ENCODE peak calls at places on chromosomes 3 and 15, in nine cellular contexts. One of them, this sample, is unnamed.

GRCh38 chr3:195905970-195906864 is 2.1 kb downstream of the TNK2 start:
- DNase-seq in GM04504: no peak
- DNase-seq in mammary epithelial cell: peak
- DNase-seq in substantia nigra: no peak
- DNase-seq in stimulated activated CD8-positive, alpha-beta memory T cell treated with anti-CD3 and anti-CD28 coated beads, Interleukin-15, amount 100 ng/mL, for 4 hours: no peak
- DNase-seq in NCI-H2081: peak
- DNase-seq in iPS-NIHi11: no peak
- DNase-seq in A172: peak
- DNase-seq in AG09319: no peak
- DNase-seq in this sample: no peak

GRCh38 chr15:26051771-26052685 is 188.9 kb upstream of the ATP10A start:
- DNase-seq in AG09319: no peak
- DNase-seq in mammary epithelial cell: no peak
- DNase-seq in GM04504: peak
- DNase-seq in stimulated activated CD8-positive, alpha-beta memory T cell treated with anti-CD3 and anti-CD28 coated beads, Interleukin-15, amount 100 ng/mL, for 4 hours: no peak
- DNase-seq in iPS-NIHi11: no peak
- DNase-seq in A172: no peak
- DNase-seq in NCI-H2081: no peak
- DNase-seq in substantia nigra: no peak
- DNase-seq in this sample: peak

GRCh38 chr3:194522579-194523046 is 35.8 kb upstream of the ATP13A3 start:
- DNase-seq in mammary epithelial cell: peak
- DNase-seq in stimulated activated CD8-positive, alpha-beta memory T cell treated with anti-CD3 and anti-CD28 coated beads, Interleukin-15, amount 100 ng/mL, for 4 hours: no peak
- DNase-seq in substantia nigra: no peak
- DNase-seq in NCI-H2081: no peak
- DNase-seq in AG09319: no peak
- DNase-seq in GM04504: no peak
- DNase-seq in iPS-NIHi11: no peak
- DNase-seq in A172: peak
- DNase-seq in this sample: no peak

GRCh38 chr15:55250951-55251350 is 38.7 kb downstream of the RAB27A start:
- DNase-seq in A172: no peak
- DNase-seq in stimulated activated CD8-positive, alpha-beta memory T cell treated with anti-CD3 and anti-CD28 coated beads, Interleukin-15, amount 100 ng/mL, for 4 hours: no peak
- DNase-seq in NCI-H2081: no peak
- DNase-seq in AG09319: no peak
- DNase-seq in iPS-NIHi11: no peak
- DNase-seq in mammary epithelial cell: no peak
- DNase-seq in substantia nigra: no peak
- DNase-seq in GM04504: no peak
- DNase-seq in this sample: no peak

GRCh38 chr15:71325461-71325860 is 210.2 kb downstream of the THSD4 start:
- DNase-seq in NCI-H2081: no peak
- DNase-seq in stimulated activated CD8-positive, alpha-beta memory T cell treated with anti-CD3 and anti-CD28 coated beads, Interleukin-15, amount 100 ng/mL, for 4 hours: no peak
- DNase-seq in A172: peak
- DNase-seq in GM04504: no peak
- DNase-seq in substantia nigra: no peak
- DNase-seq in mammary epithelial cell: peak
- DNase-seq in AG09319: no peak
- DNase-seq in iPS-NIHi11: no peak
- DNase-seq in this sample: no peak

GRCh38 chr3:134666052-134666451 is 15.2 kb upstream of the KY start:
- DNase-seq in stimulated activated CD8-positive, alpha-beta memory T cell treated with anti-CD3 and anti-CD28 coated beads, Interleukin-15, amount 100 ng/mL, for 4 hours: no peak
- DNase-seq in NCI-H2081: no peak
- DNase-seq in substantia nigra: no peak
- DNase-seq in GM04504: no peak
- DNase-seq in mammary epithelial cell: no peak
- DNase-seq in iPS-NIHi11: no peak
- DNase-seq in AG09319: no peak
- DNase-seq in A172: no peak
- DNase-seq in this sample: no peak

GRCh38 chr15:45884755-45885445 is 250.1 kb downstream of the SQOR start:
- DNase-seq in mammary epithelial cell: no peak
- DNase-seq in GM04504: no peak
- DNase-seq in substantia nigra: no peak
- DNase-seq in iPS-NIHi11: no peak
- DNase-seq in A172: no peak
- DNase-seq in NCI-H2081: peak
- DNase-seq in stimulated activated CD8-positive, alpha-beta memory T cell treated with anti-CD3 and anti-CD28 coated beads, Interleukin-15, amount 100 ng/mL, for 4 hours: no peak
- DNase-seq in AG09319: no peak
- DNase-seq in this sample: no peak

GRCh38 chr3:59482684-59483083 is 432.9 kb upstream of the CFAP20DC start:
- DNase-seq in NCI-H2081: no peak
- DNase-seq in AG09319: no peak
- DNase-seq in GM04504: no peak
- DNase-seq in iPS-NIHi11: no peak
- DNase-seq in substantia nigra: no peak
- DNase-seq in A172: no peak
- DNase-seq in mammary epithelial cell: peak
- DNase-seq in stimulated activated CD8-positive, alpha-beta memory T cell treated with anti-CD3 and anti-CD28 coated beads, Interleukin-15, amount 100 ng/mL, for 4 hours: no peak
- DNase-seq in this sample: no peak

GRCh38 chr3:136473716-136474326 is 223.7 kb downstream of the PCCB start:
- DNase-seq in NCI-H2081: no peak
- DNase-seq in A172: no peak
- DNase-seq in AG09319: peak
- DNase-seq in substantia nigra: no peak
- DNase-seq in GM04504: no peak
- DNase-seq in mammary epithelial cell: no peak
- DNase-seq in stimulated activated CD8-positive, alpha-beta memory T cell treated with anti-CD3 and anti-CD28 coated beads, Interleukin-15, amount 100 ng/mL, for 4 hours: no peak
- DNase-seq in iPS-NIHi11: no peak
- DNase-seq in this sample: no peak

GRCh38 chr3:94291686-94292085 is 228.8 kb downstream of the NSUN3 start:
- DNase-seq in substantia nigra: no peak
- DNase-seq in stimulated activated CD8-positive, alpha-beta memory T cell treated with anti-CD3 and anti-CD28 coated beads, Interleukin-15, amount 100 ng/mL, for 4 hours: no peak
- DNase-seq in mammary epithelial cell: no peak
- DNase-seq in A172: no peak
- DNase-seq in AG09319: no peak
- DNase-seq in NCI-H2081: no peak
- DNase-seq in GM04504: no peak
- DNase-seq in iPS-NIHi11: no peak
- DNase-seq in this sample: no peak

GRCh38 chr3:149224736-149225594 is 3.3 kb upstream of the CP start:
- DNase-seq in A172: peak
- DNase-seq in stimulated activated CD8-positive, alpha-beta memory T cell treated with anti-CD3 and anti-CD28 coated beads, Interleukin-15, amount 100 ng/mL, for 4 hours: no peak
- DNase-seq in AG09319: peak
- DNase-seq in GM04504: peak
- DNase-seq in mammary epithelial cell: peak
- DNase-seq in NCI-H2081: no peak
- DNase-seq in substantia nigra: no peak
- DNase-seq in iPS-NIHi11: no peak
- DNase-seq in this sample: no peak

GRCh38 chr15:82810061-82810862 is 834 bp downstream of the WHAMM start:
- DNase-seq in AG09319: peak
- DNase-seq in substantia nigra: no peak
- DNase-seq in mammary epithelial cell: peak
- DNase-seq in stimulated activated CD8-positive, alpha-beta memory T cell treated with anti-CD3 and anti-CD28 coated beads, Interleukin-15, amount 100 ng/mL, for 4 hours: no peak
- DNase-seq in NCI-H2081: peak
- DNase-seq in GM04504: no peak
- DNase-seq in A172: peak
- DNase-seq in iPS-NIHi11: peak
- DNase-seq in this sample: peak

GRCh38 chr3:79018671-79019136 is 749.1 kb downstream of the ROBO1 start:
- DNase-seq in stimulated activated CD8-positive, alpha-beta memory T cell treated with anti-CD3 and anti-CD28 coated beads, Interleukin-15, amount 100 ng/mL, for 4 hours: no peak
- DNase-seq in AG09319: no peak
- DNase-seq in A172: peak
- DNase-seq in iPS-NIHi11: peak
- DNase-seq in GM04504: peak
- DNase-seq in substantia nigra: peak
- DNase-seq in mammary epithelial cell: peak
- DNase-seq in NCI-H2081: no peak
- DNase-seq in this sample: peak

GRCh38 chr3:75938921-75939320 is 153.6 kb upstream of the ZNF717 start:
- DNase-seq in stimulated activated CD8-positive, alpha-beta memory T cell treated with anti-CD3 and anti-CD28 coated beads, Interleukin-15, amount 100 ng/mL, for 4 hours: no peak
- DNase-seq in GM04504: no peak
- DNase-seq in AG09319: no peak
- DNase-seq in iPS-NIHi11: no peak
- DNase-seq in NCI-H2081: no peak
- DNase-seq in A172: no peak
- DNase-seq in mammary epithelial cell: no peak
- DNase-seq in substantia nigra: no peak
- DNase-seq in this sample: no peak

GRCh38 chr3:73608805-73609641 is 15.7 kb downstream of the PDZRN3 start:
- DNase-seq in NCI-H2081: no peak
- DNase-seq in iPS-NIHi11: no peak
- DNase-seq in stimulated activated CD8-positive, alpha-beta memory T cell treated with anti-CD3 and anti-CD28 coated beads, Interleukin-15, amount 100 ng/mL, for 4 hours: no peak
- DNase-seq in substantia nigra: no peak
- DNase-seq in A172: no peak
- DNase-seq in AG09319: no peak
- DNase-seq in mammary epithelial cell: peak
- DNase-seq in GM04504: no peak
- DNase-seq in this sample: no peak

GRCh38 chr15:73985101-73985873 is 6.8 kb downstream of the STOML1 start:
- DNase-seq in A172: peak
- DNase-seq in stimulated activated CD8-positive, alpha-beta memory T cell treated with anti-CD3 and anti-CD28 coated beads, Interleukin-15, amount 100 ng/mL, for 4 hours: no peak
- DNase-seq in NCI-H2081: no peak
- DNase-seq in mammary epithelial cell: peak
- DNase-seq in iPS-NIHi11: no peak
- DNase-seq in GM04504: no peak
- DNase-seq in substantia nigra: no peak
- DNase-seq in AG09319: no peak
- DNase-seq in this sample: peak

GRCh38 chr3:38628835-38629234 is 20.7 kb downstream of the SCN5A start:
- DNase-seq in NCI-H2081: no peak
- DNase-seq in iPS-NIHi11: no peak
- DNase-seq in GM04504: no peak
- DNase-seq in A172: no peak
- DNase-seq in stimulated activated CD8-positive, alpha-beta memory T cell treated with anti-CD3 and anti-CD28 coated beads, Interleukin-15, amount 100 ng/mL, for 4 hours: no peak
- DNase-seq in mammary epithelial cell: no peak
- DNase-seq in substantia nigra: no peak
- DNase-seq in AG09319: no peak
- DNase-seq in this sample: no peak

GRCh38 chr3:76700323-76700722 is 339.6 kb upstream of the ROBO2 start:
- DNase-seq in GM04504: no peak
- DNase-seq in AG09319: no peak
- DNase-seq in mammary epithelial cell: no peak
- DNase-seq in A172: no peak
- DNase-seq in NCI-H2081: no peak
- DNase-seq in stimulated activated CD8-positive, alpha-beta memory T cell treated with anti-CD3 and anti-CD28 coated beads, Interleukin-15, amount 100 ng/mL, for 4 hours: no peak
- DNase-seq in substantia nigra: no peak
- DNase-seq in iPS-NIHi11: no peak
- DNase-seq in this sample: no peak

GRCh38 chr3:59790241-59790640 is 740.4 kb upstream of the CFAP20DC start:
- DNase-seq in A172: no peak
- DNase-seq in substantia nigra: no peak
- DNase-seq in iPS-NIHi11: no peak
- DNase-seq in GM04504: no peak
- DNase-seq in stimulated activated CD8-positive, alpha-beta memory T cell treated with anti-CD3 and anti-CD28 coated beads, Interleukin-15, amount 100 ng/mL, for 4 hours: no peak
- DNase-seq in AG09319: no peak
- DNase-seq in NCI-H2081: no peak
- DNase-seq in mammary epithelial cell: no peak
- DNase-seq in this sample: no peak

GRCh38 chr3:106176734-106177133 is 307.9 kb upstream of the CBLB start:
- DNase-seq in GM04504: no peak
- DNase-seq in mammary epithelial cell: no peak
- DNase-seq in NCI-H2081: no peak
- DNase-seq in iPS-NIHi11: no peak
- DNase-seq in substantia nigra: no peak
- DNase-seq in A172: no peak
- DNase-seq in stimulated activated CD8-positive, alpha-beta memory T cell treated with anti-CD3 and anti-CD28 coated beads, Interleukin-15, amount 100 ng/mL, for 4 hours: peak
- DNase-seq in AG09319: no peak
- DNase-seq in this sample: no peak

GRCh38 chr3:46895204-46895660 is 17.7 kb downstream of the PTH1R start:
- DNase-seq in substantia nigra: no peak
- DNase-seq in iPS-NIHi11: peak
- DNase-seq in NCI-H2081: peak
- DNase-seq in AG09319: no peak
- DNase-seq in A172: peak
- DNase-seq in mammary epithelial cell: peak
- DNase-seq in stimulated activated CD8-positive, alpha-beta memory T cell treated with anti-CD3 and anti-CD28 coated beads, Interleukin-15, amount 100 ng/mL, for 4 hours: peak
- DNase-seq in GM04504: no peak
- DNase-seq in this sample: no peak

GRCh38 chr3:64654013-64654412 is 33.8 kb downstream of the ADAMTS9 start:
- DNase-seq in AG09319: no peak
- DNase-seq in mammary epithelial cell: no peak
- DNase-seq in stimulated activated CD8-positive, alpha-beta memory T cell treated with anti-CD3 and anti-CD28 coated beads, Interleukin-15, amount 100 ng/mL, for 4 hours: no peak
- DNase-seq in A172: no peak
- DNase-seq in iPS-NIHi11: no peak
- DNase-seq in substantia nigra: no peak
- DNase-seq in NCI-H2081: no peak
- DNase-seq in GM04504: no peak
- DNase-seq in this sample: no peak

GRCh38 chr3:14757153-14757700 is 61.5 kb upstream of the FGD5 start:
- DNase-seq in AG09319: no peak
- DNase-seq in substantia nigra: no peak
- DNase-seq in A172: no peak
- DNase-seq in GM04504: no peak
- DNase-seq in NCI-H2081: no peak
- DNase-seq in stimulated activated CD8-positive, alpha-beta memory T cell treated with anti-CD3 and anti-CD28 coated beads, Interleukin-15, amount 100 ng/mL, for 4 hours: no peak
- DNase-seq in iPS-NIHi11: no peak
- DNase-seq in mammary epithelial cell: no peak
- DNase-seq in this sample: no peak

GRCh38 chr3:73801444-73801843 is 176.7 kb upstream of the PDZRN3 start:
- DNase-seq in substantia nigra: no peak
- DNase-seq in AG09319: no peak
- DNase-seq in A172: no peak
- DNase-seq in NCI-H2081: no peak
- DNase-seq in iPS-NIHi11: no peak
- DNase-seq in GM04504: no peak
- DNase-seq in mammary epithelial cell: no peak
- DNase-seq in stimulated activated CD8-positive, alpha-beta memory T cell treated with anti-CD3 and anti-CD28 coated beads, Interleukin-15, amount 100 ng/mL, for 4 hours: no peak
- DNase-seq in this sample: no peak

GRCh38 chr3:196991581-196992460 is 23.2 kb upstream of the PIGZ start:
- DNase-seq in mammary epithelial cell: no peak
- DNase-seq in A172: no peak
- DNase-seq in GM04504: no peak
- DNase-seq in AG09319: no peak
- DNase-seq in substantia nigra: no peak
- DNase-seq in NCI-H2081: no peak
- DNase-seq in stimulated activated CD8-positive, alpha-beta memory T cell treated with anti-CD3 and anti-CD28 coated beads, Interleukin-15, amount 100 ng/mL, for 4 hours: no peak
- DNase-seq in iPS-NIHi11: peak
- DNase-seq in this sample: no peak

GRCh38 chr15:100958326-100959065 is 39.3 kb downstream of the LRRK1 start:
- DNase-seq in NCI-H2081: no peak
- DNase-seq in stimulated activated CD8-positive, alpha-beta memory T cell treated with anti-CD3 and anti-CD28 coated beads, Interleukin-15, amount 100 ng/mL, for 4 hours: no peak
- DNase-seq in A172: peak
- DNase-seq in mammary epithelial cell: no peak
- DNase-seq in iPS-NIHi11: no peak
- DNase-seq in GM04504: peak
- DNase-seq in substantia nigra: no peak
- DNase-seq in AG09319: no peak
- DNase-seq in this sample: no peak

GRCh38 chr15:74392402-74392876 is 25.0 kb upstream of the CYP11A1 start:
- DNase-seq in iPS-NIHi11: no peak
- DNase-seq in AG09319: no peak
- DNase-seq in NCI-H2081: no peak
- DNase-seq in substantia nigra: peak
- DNase-seq in mammary epithelial cell: no peak
- DNase-seq in A172: no peak
- DNase-seq in stimulated activated CD8-positive, alpha-beta memory T cell treated with anti-CD3 and anti-CD28 coated beads, Interleukin-15, amount 100 ng/mL, for 4 hours: no peak
- DNase-seq in GM04504: no peak
- DNase-seq in this sample: no peak

GRCh38 chr3:189123595-189124387 is 48.0 kb upstream of the TPRG1 start:
- DNase-seq in iPS-NIHi11: no peak
- DNase-seq in AG09319: no peak
- DNase-seq in mammary epithelial cell: no peak
- DNase-seq in substantia nigra: no peak
- DNase-seq in A172: no peak
- DNase-seq in GM04504: no peak
- DNase-seq in stimulated activated CD8-positive, alpha-beta memory T cell treated with anti-CD3 and anti-CD28 coated beads, Interleukin-15, amount 100 ng/mL, for 4 hours: no peak
- DNase-seq in NCI-H2081: no peak
- DNase-seq in this sample: no peak

GRCh38 chr3:127585163-127585812 is 5.2 kb downstream of the TPRA1 start:
- DNase-seq in stimulated activated CD8-positive, alpha-beta memory T cell treated with anti-CD3 and anti-CD28 coated beads, Interleukin-15, amount 100 ng/mL, for 4 hours: no peak
- DNase-seq in GM04504: no peak
- DNase-seq in A172: no peak
- DNase-seq in AG09319: no peak
- DNase-seq in NCI-H2081: no peak
- DNase-seq in mammary epithelial cell: no peak
- DNase-seq in substantia nigra: no peak
- DNase-seq in iPS-NIHi11: no peak
- DNase-seq in this sample: no peak

GRCh38 chr15:74789171-74789627 is 7.3 kb downstream of the CSK start:
- DNase-seq in A172: no peak
- DNase-seq in AG09319: no peak
- DNase-seq in stimulated activated CD8-positive, alpha-beta memory T cell treated with anti-CD3 and anti-CD28 coated beads, Interleukin-15, amount 100 ng/mL, for 4 hours: no peak
- DNase-seq in mammary epithelial cell: no peak
- DNase-seq in GM04504: no peak
- DNase-seq in substantia nigra: no peak
- DNase-seq in iPS-NIHi11: peak
- DNase-seq in NCI-H2081: no peak
- DNase-seq in this sample: peak

GRCh38 chr15:91970142-91970541 is 116.6 kb downstream of the SLCO3A1 start:
- DNase-seq in A172: no peak
- DNase-seq in iPS-NIHi11: no peak
- DNase-seq in NCI-H2081: no peak
- DNase-seq in AG09319: peak
- DNase-seq in stimulated activated CD8-positive, alpha-beta memory T cell treated with anti-CD3 and anti-CD28 coated beads, Interleukin-15, amount 100 ng/mL, for 4 hours: no peak
- DNase-seq in substantia nigra: peak
- DNase-seq in mammary epithelial cell: no peak
- DNase-seq in GM04504: peak
- DNase-seq in this sample: no peak